ENCODE peak calls at places on chromosomes 2 and 18, in five cellular contexts. T, M, J, X and G are unnamed samples.

GRCh38 chr2:222445226-222445625 is 20.9 kb downstream of the SGPP2 start:
- DNase-seq in X (no peak), J (no peak), T (no peak), M (no peak), G (peak; percentile 33)

GRCh38 chr2:165440367-165440766 is 29.1 kb upstream of the CSRNP3 start:
- DNase-seq in X (no peak), M (peak; percentile 72), J (no peak), T (no peak), G (peak; percentile 72)

GRCh38 chr2:38892819-38893218 is 3.1 kb downstream of the ARHGEF33 start:
- DNase-seq in T (no peak), X (no peak), M (no peak), J (no peak), G (no peak)

GRCh38 chr2:42859006-42859552 is 66.7 kb upstream of the HAAO start:
- DNase-seq in M (peak; percentile 82), X (peak; percentile 47), T (peak; percentile 72), J (no peak), G (peak; percentile 90)

GRCh38 chr2:12556762-12557161 is 160.0 kb upstream of the TRIB2 start:
- DNase-seq in M (peak; percentile 77), T (no peak), X (peak; percentile 24), J (no peak), G (peak; percentile 57)

GRCh38 chr18:21181763-21182162 is 60.3 kb upstream of the GREB1L start:
- DNase-seq in T (no peak), X (peak; percentile 11), M (no peak), J (no peak), G (no peak)

GRCh38 chr2:84302513-84303412 is 156.3 kb downstream of the SUCLG1 start:
- DNase-seq in X (peak; percentile 60), T (peak; percentile 13), J (no peak), M (peak; percentile 39), G (peak; percentile 60)

GRCh38 chr2:233832869-233833812 is 21.2 kb downstream of the HJURP start:
- DNase-seq in J (peak; percentile 46), X (no peak), T (no peak), M (peak; percentile 53), G (peak; percentile 82)

GRCh38 chr2:79935771-79936657 is 368.5 kb downstream of the LRRTM1 start:
- DNase-seq in X (peak; percentile 37), T (no peak), J (no peak), M (peak; percentile 33), G (peak; percentile 68)

GRCh38 chr2:48482774-48483173 is 47.2 kb upstream of the STON1 start:
- DNase-seq in J (no peak), T (no peak), M (peak; percentile 14), X (no peak), G (peak; percentile 57)

GRCh38 chr2:29940706-29941105 is 19.3 kb upstream of the ALK start:
- DNase-seq in M (no peak), T (no peak), X (no peak), J (no peak), G (no peak)

GRCh38 chr2:219645631-219646527 is 18.4 kb downstream of the SLC4A3 start:
- DNase-seq in J (no peak), T (no peak), X (no peak), M (peak; percentile 71), G (peak; percentile 83)

GRCh38 chr2:121777699-121778058 is 22.2 kb downstream of the TSN start:
- DNase-seq in J (no peak), M (peak; percentile 59), T (no peak), X (no peak), G (peak; percentile 55)

GRCh38 chr18:48940854-48941531 is 9.8 kb downstream of the SMAD7 start:
- DNase-seq in M (no peak), J (peak; percentile 90), T (no peak), X (peak; percentile 96), G (no peak)

GRCh38 chr2:56448999-56449431 is 265.2 kb downstream of the CCDC85A start:
- DNase-seq in J (no peak), T (no peak), X (no peak), M (no peak), G (no peak)

GRCh38 chr2:161415467-161416293 is 417 bp upstream of the TBR1 start:
- DNase-seq in J (no peak), X (no peak), M (no peak), T (no peak), G (no peak)

GRCh38 chr2:217520361-217521010 is 482.3 kb downstream of the TNS1 start:
- DNase-seq in M (no peak), J (no peak), T (no peak), X (no peak), G (no peak)

GRCh38 chr18:57910817-57911216 is 107.7 kb upstream of the ATP8B1 start:
- DNase-seq in X (peak; percentile 7), M (no peak), T (no peak), J (no peak), G (no peak)